ENCODE peak calls at places on chromosomes 4 and X, in six cellular contexts. One of them, this sample, is unnamed. For H3K27me3 and H3K36me3, the result is how much of the 10 kb centered on the place peaks cover.

GRCh38 chr4:84719115-84719514 is 136.2 kb downstream of the CDS1 start:
- DNase-seq in tibial nerve: peak
- DNase-seq in spleen: no peak
- DNase-seq in CD8-positive, alpha-beta memory T cell: no peak
- DNase-seq in pancreas: no peak
- DNase-seq in neuronal stem cell: no peak
- DNase-seq in this sample: no peak

GRCh38 chr4:12379191-12379590 is 950.5 kb upstream of the HS3ST1 start:
- DNase-seq in tibial nerve: no peak
- DNase-seq in CD8-positive, alpha-beta memory T cell: no peak
- DNase-seq in spleen: no peak
- DNase-seq in neuronal stem cell: no peak
- DNase-seq in pancreas: no peak
- DNase-seq in this sample: no peak

GRCh38 chr4:158182736-158183135 is 9.9 kb upstream of the GASK1B start:
- DNase-seq in pancreas: no peak
- DNase-seq in tibial nerve: no peak
- DNase-seq in CD8-positive, alpha-beta memory T cell: no peak
- DNase-seq in neuronal stem cell: no peak
- DNase-seq in spleen: no peak
- DNase-seq in this sample: no peak

GRCh38 chr4:60884545-60884944 is 315.6 kb upstream of the ADGRL3 start:
- DNase-seq in tibial nerve: no peak
- DNase-seq in CD8-positive, alpha-beta memory T cell: no peak
- DNase-seq in neuronal stem cell: no peak
- DNase-seq in pancreas: no peak
- DNase-seq in spleen: no peak
- DNase-seq in this sample: no peak

GRCh38 chr4:15336410-15337184 is 91.2 kb upstream of the C1QTNF7 start:
- DNase-seq in CD8-positive, alpha-beta memory T cell: no peak
- DNase-seq in neuronal stem cell: no peak
- DNase-seq in spleen: no peak
- DNase-seq in pancreas: no peak
- DNase-seq in tibial nerve: no peak
- DNase-seq in this sample: peak

GRCh38 chr4:80026080-80026479 is 46.9 kb downstream of the ANTXR2 start:
- DNase-seq in tibial nerve: no peak
- DNase-seq in spleen: no peak
- DNase-seq in neuronal stem cell: no peak
- DNase-seq in pancreas: no peak
- DNase-seq in CD8-positive, alpha-beta memory T cell: no peak
- DNase-seq in this sample: no peak

GRCh38 chrX:97743014-97743413 is 859.3 kb downstream of the RPA4 start:
- DNase-seq in neuronal stem cell: no peak
- DNase-seq in pancreas: peak
- DNase-seq in spleen: no peak
- DNase-seq in tibial nerve: no peak
- DNase-seq in CD8-positive, alpha-beta memory T cell: no peak
- DNase-seq in this sample: no peak

GRCh38 chr4:15186149-15186548 is 183.9 kb downstream of the CPEB2 start:
- DNase-seq in spleen: no peak
- DNase-seq in neuronal stem cell: no peak
- DNase-seq in pancreas: no peak
- DNase-seq in tibial nerve: no peak
- DNase-seq in CD8-positive, alpha-beta memory T cell: no peak
- DNase-seq in this sample: no peak

GRCh38 chr4:54954656-54955388 is 170.6 kb downstream of the KDR start:
- DNase-seq in spleen: no peak
- DNase-seq in tibial nerve: no peak
- DNase-seq in CD8-positive, alpha-beta memory T cell: no peak
- DNase-seq in pancreas: no peak
- DNase-seq in neuronal stem cell: no peak
- DNase-seq in this sample: no peak

GRCh38 chr4:169620846-169621228 is 459 bp downstream of the CLCN3 start:
- DNase-seq in CD8-positive, alpha-beta memory T cell: peak
- DNase-seq in pancreas: no peak
- DNase-seq in tibial nerve: peak
- DNase-seq in spleen: no peak
- DNase-seq in neuronal stem cell: peak
- DNase-seq in this sample: peak

GRCh38 chr4:169619958-169620845 is at the start of gene CLCN3:
- DNase-seq in CD8-positive, alpha-beta memory T cell: peak
- DNase-seq in pancreas: peak
- DNase-seq in tibial nerve: peak
- DNase-seq in neuronal stem cell: peak
- DNase-seq in spleen: peak
- DNase-seq in this sample: peak

GRCh38 chr4:169619518-169619957 is 840 bp upstream of the CLCN3 start:
- DNase-seq in neuronal stem cell: peak
- DNase-seq in spleen: peak
- DNase-seq in pancreas: no peak
- DNase-seq in CD8-positive, alpha-beta memory T cell: peak
- DNase-seq in tibial nerve: peak
- DNase-seq in this sample: peak

GRCh38 chr4:169618986-169619385 is 1.4 kb upstream of the CLCN3 start:
- DNase-seq in spleen: no peak
- DNase-seq in tibial nerve: no peak
- DNase-seq in neuronal stem cell: no peak
- DNase-seq in pancreas: no peak
- DNase-seq in CD8-positive, alpha-beta memory T cell: no peak
- DNase-seq in this sample: no peak

DNA sequence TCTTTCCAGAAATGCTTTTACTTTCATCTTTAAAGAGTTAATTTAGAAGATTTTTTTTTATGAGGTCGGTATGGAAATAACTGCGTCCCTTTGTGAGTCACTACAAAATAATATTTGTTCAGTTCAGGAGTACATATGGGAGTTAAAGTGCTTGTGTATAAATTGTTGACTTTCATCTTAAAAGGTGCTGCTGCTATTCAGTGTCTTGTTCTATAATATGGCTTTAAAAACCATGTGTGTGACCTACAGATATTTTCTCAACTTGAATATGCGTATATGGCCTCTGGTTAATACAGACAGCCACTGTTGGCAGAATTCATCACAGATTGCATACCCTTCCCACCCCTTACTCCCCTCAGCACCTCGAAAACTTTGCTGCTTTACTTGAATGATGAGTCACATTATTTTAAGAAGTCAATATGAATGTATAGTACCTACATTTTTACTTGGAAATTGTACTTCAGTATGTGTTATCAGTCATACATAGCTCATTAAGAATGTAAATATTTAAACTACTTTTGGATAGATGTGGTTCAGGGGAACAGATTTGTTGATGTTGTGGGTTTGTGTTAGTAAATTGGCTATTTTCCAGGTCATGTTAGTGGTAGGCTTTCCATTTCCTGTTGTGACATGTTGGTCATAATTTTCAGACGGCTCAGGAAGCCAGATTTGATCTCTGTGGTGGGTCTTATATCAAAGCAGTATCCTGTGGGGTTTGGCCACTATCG is 1.5 kb downstream of the CLCN3 start:
- DNase-seq in neuronal stem cell: no peak
- DNase-seq in spleen: no peak
- DNase-seq in pancreas: no peak
- DNase-seq in tibial nerve: no peak
- DNase-seq in CD8-positive, alpha-beta memory T cell: peak
- DNase-seq in this sample: no peak
- H3K4me3 ChIP-seq in neuronal stem cell: peak
- H3K4me3 ChIP-seq in spleen: peak
- H3K4me3 ChIP-seq in pancreas: no peak
- H3K4me3 ChIP-seq in tibial nerve: peak
- H3K4me3 ChIP-seq in CD8-positive, alpha-beta memory T cell: peak
- H3K4me3 ChIP-seq in this sample: peak

GRCh38 chrX:145823132-145823531 is 5.5 kb downstream of the SLITRK2 start:
- DNase-seq in pancreas: no peak
- DNase-seq in spleen: no peak
- DNase-seq in neuronal stem cell: no peak
- DNase-seq in tibial nerve: no peak
- DNase-seq in CD8-positive, alpha-beta memory T cell: no peak
- DNase-seq in this sample: no peak
- H3K27me3 ChIP-seq in pancreas: under half
- H3K27me3 ChIP-seq in spleen: under half
- H3K27me3 ChIP-seq in neuronal stem cell: under half
- H3K27me3 ChIP-seq in tibial nerve: under half
- H3K27me3 ChIP-seq in CD8-positive, alpha-beta memory T cell: under half
- H3K27me3 ChIP-seq in this sample: half or more

GRCh38 chr4:2828758-2829181 is 14.9 kb upstream of the ADD1 start:
- DNase-seq in neuronal stem cell: no peak
- DNase-seq in spleen: peak
- DNase-seq in pancreas: peak
- DNase-seq in CD8-positive, alpha-beta memory T cell: peak
- DNase-seq in tibial nerve: no peak
- DNase-seq in this sample: no peak
- H3K36me3 ChIP-seq in neuronal stem cell: half or more
- H3K36me3 ChIP-seq in spleen: half or more
- H3K36me3 ChIP-seq in pancreas: under half
- H3K36me3 ChIP-seq in CD8-positive, alpha-beta memory T cell: under half
- H3K36me3 ChIP-seq in tibial nerve: half or more
- H3K36me3 ChIP-seq in this sample: under half

DNA sequence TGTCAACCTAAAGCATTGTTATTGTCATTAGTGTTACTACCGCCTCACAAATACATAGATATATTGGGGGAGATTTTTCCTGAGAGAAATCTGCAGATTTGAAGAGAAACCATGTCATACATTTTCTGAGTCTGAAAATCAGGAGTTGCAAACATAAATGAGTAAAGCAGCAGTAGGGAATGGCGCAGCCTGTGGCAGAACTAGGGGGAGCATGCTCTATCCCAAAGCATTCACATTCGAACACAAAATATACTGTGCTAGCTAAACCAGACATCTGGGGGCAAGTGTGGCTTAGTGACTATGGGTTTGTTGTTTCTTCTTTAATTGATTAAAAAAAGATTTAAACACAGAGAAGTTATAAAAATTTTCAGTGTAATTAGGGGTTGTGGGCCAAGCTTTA is 83.2 kb downstream of the CPE start:
- DNase-seq in neuronal stem cell: no peak
- DNase-seq in CD8-positive, alpha-beta memory T cell: no peak
- DNase-seq in tibial nerve: no peak
- DNase-seq in pancreas: no peak
- DNase-seq in spleen: no peak
- DNase-seq in this sample: no peak
- H3K4me3 ChIP-seq in neuronal stem cell: no peak
- H3K4me3 ChIP-seq in CD8-positive, alpha-beta memory T cell: no peak
- H3K4me3 ChIP-seq in tibial nerve: no peak
- H3K4me3 ChIP-seq in pancreas: no peak
- H3K4me3 ChIP-seq in spleen: no peak
- H3K4me3 ChIP-seq in this sample: no peak